ENCODE peak calls at places on chromosomes 5 and 9, in eight cellular contexts. K, N, Z, O, J, T, C and U are unnamed samples.
A peak's percentile ranks its signal among the peaks of the same experiment; 100 is the strongest.

GRCh38 chr5:10479226-10479721 is 37.6 kb downstream of the ROPN1L start:
- DNase-seq in K (peak; percentile 88), N (no peak), Z (peak; percentile 59), O (peak; percentile 85), J (peak; percentile 80), T (no peak), C (no peak), U (peak; percentile 46)

GRCh38 chr9:135757356-135757755 is 55.4 kb downstream of the KCNT1 start:
- DNase-seq in K (no peak), N (no peak), Z (no peak), O (no peak), J (no peak), T (no peak), C (no peak), U (no peak)

GRCh38 chr9:4382722-4383317 is 83.0 kb upstream of the GLIS3 start:
- DNase-seq in K (peak; percentile 53), N (no peak), Z (peak; percentile 3), O (no peak), J (no peak), T (peak; percentile 79), C (no peak), U (no peak)

GRCh38 chr5:95332179-95332578 is 47.3 kb upstream of the MCTP1 start:
- DNase-seq in K (peak; percentile 57), N (no peak), Z (no peak), O (no peak), J (no peak), T (no peak), C (no peak), U (no peak)

GRCh38 chr5:72465601-72466563 is 41.3 kb downstream of the ZNF366 start:
- DNase-seq in K (no peak), N (no peak), Z (no peak), O (no peak), J (peak; percentile 81), T (no peak), C (no peak), U (no peak)

GRCh38 chr5:96927008-96927407 is 8.9 kb upstream of the LNPEP start:
- DNase-seq in K (peak; percentile 50), N (no peak), Z (no peak), O (no peak), J (no peak), T (no peak), C (no peak), U (no peak)

GRCh38 chr5:73985145-73985544 is 359.1 kb downstream of the ARHGEF28 start:
- DNase-seq in K (peak; percentile 43), N (no peak), Z (no peak), O (no peak), J (peak; percentile 20), T (no peak), C (no peak), U (no peak)

GRCh38 chr9:88387035-88387732 is 1.1 kb upstream of the SPIN1 start:
- DNase-seq in K (peak; percentile 49), N (peak; percentile 1), Z (no peak), O (peak; percentile 74), J (peak; percentile 55), T (peak; percentile 69), C (no peak), U (no peak)

GRCh38 chr5:151026674-151027073 is 6.3 kb downstream of the GPX3 start:
- DNase-seq in K (no peak), N (no peak), Z (no peak), O (no peak), J (no peak), T (no peak), C (no peak), U (no peak)

GRCh38 chr5:1507961-1508678 is 15.6 kb downstream of the LPCAT1 start:
- DNase-seq in K (no peak), N (no peak), Z (no peak), O (peak; percentile 3), J (no peak), T (peak; percentile 34), C (no peak), U (no peak)

GRCh38 chr5:55965525-55965924 is 29.2 kb downstream of the IL6ST start:
- DNase-seq in K (no peak), N (no peak), Z (no peak), O (no peak), J (no peak), T (no peak), C (no peak), U (no peak)

GRCh38 chr9:127980056-127980705 is 608 bp downstream of the EEIG1 start:
- DNase-seq in K (peak; percentile 41), N (no peak), Z (no peak), O (peak; percentile 79), J (no peak), T (no peak), C (peak; percentile 60), U (no peak)

GRCh38 chr9:13181652-13182051 is 97.8 kb downstream of the MPDZ start:
- DNase-seq in K (peak; percentile 73), N (no peak), Z (no peak), O (no peak), J (peak; percentile 35), T (no peak), C (no peak), U (peak; percentile 6)

GRCh38 chr5:157915638-157916037 is 56.7 kb upstream of the CLINT1 start:
- DNase-seq in K (peak; percentile 59), N (no peak), Z (no peak), O (peak; percentile 70), J (peak; percentile 55), T (peak; percentile 92), C (peak; percentile 63), U (no peak)

GRCh38 chr9:37676411-37676830 is 25.7 kb downstream of the FRMPD1 start:
- DNase-seq in K (no peak), N (no peak), Z (no peak), O (no peak), J (no peak), T (peak; percentile 88), C (peak; percentile 28), U (no peak)

GRCh38 chr9:32969270-32969669 is 32.2 kb downstream of the APTX start:
- DNase-seq in K (no peak), N (no peak), Z (peak; percentile 65), O (no peak), J (peak; percentile 69), T (no peak), C (no peak), U (no peak)

GRCh38 chr5:15794117-15794985 is 294.4 kb downstream of the FBXL7 start:
- DNase-seq in K (no peak), N (no peak), Z (no peak), O (no peak), J (peak; percentile 12), T (peak; percentile 14), C (no peak), U (no peak)

GRCh38 chr9:77304543-77304942 is 127.2 kb downstream of the VPS13A start:
- DNase-seq in K (no peak), N (no peak), Z (no peak), O (no peak), J (no peak), T (no peak), C (no peak), U (no peak)

GRCh38 chr5:124148574-124148973 is 597.9 kb downstream of the ZNF608 start:
- DNase-seq in K (no peak), N (no peak), Z (no peak), O (no peak), J (no peak), T (no peak), C (no peak), U (no peak)

GRCh38 chr9:94164756-94165549 is 80.7 kb downstream of the PTPDC1 start:
- DNase-seq in K (no peak), N (no peak), Z (no peak), O (no peak), J (no peak), T (no peak), C (no peak), U (no peak)